ENCODE peak calls at places on chromosome 19, in seven cellular contexts. One of them, this sample, is unnamed.

GRCh38 chr19:6088677-6089063 is 21.6 kb downstream of the RFX2 start:
- DNase-seq in astrocyte: peak
- DNase-seq in WTC11: no peak
- DNase-seq in cardiac fibroblast: no peak
- DNase-seq in AG09319: no peak
- DNase-seq in left ventricle myocardium inferior: no peak
- DNase-seq in neural progenitor cell: no peak
- DNase-seq in this sample: peak

GRCh38 chr19:39212377-39212742 is 8.3 kb upstream of the SYCN start:
- DNase-seq in astrocyte: no peak
- DNase-seq in left ventricle myocardium inferior: peak
- DNase-seq in neural progenitor cell: peak
- DNase-seq in cardiac fibroblast: no peak
- DNase-seq in WTC11: peak
- DNase-seq in AG09319: no peak
- DNase-seq in this sample: no peak

GRCh38 chr19:7870571-7871279 is 3.5 kb downstream of the PRR36 start:
- DNase-seq in neural progenitor cell: peak
- DNase-seq in WTC11: peak
- DNase-seq in AG09319: no peak
- DNase-seq in cardiac fibroblast: peak
- DNase-seq in left ventricle myocardium inferior: no peak
- DNase-seq in astrocyte: no peak
- DNase-seq in this sample: peak

GRCh38 chr19:35027009-35027408 is 3.3 kb upstream of the SCN1B start:
- DNase-seq in astrocyte: no peak
- DNase-seq in cardiac fibroblast: no peak
- DNase-seq in WTC11: no peak
- DNase-seq in left ventricle myocardium inferior: no peak
- DNase-seq in neural progenitor cell: no peak
- DNase-seq in AG09319: no peak
- DNase-seq in this sample: no peak

GRCh38 chr19:51247972-51248371 is 2.9 kb upstream of the SIGLECL1 start:
- DNase-seq in WTC11: no peak
- DNase-seq in cardiac fibroblast: no peak
- DNase-seq in astrocyte: no peak
- DNase-seq in AG09319: no peak
- DNase-seq in neural progenitor cell: no peak
- DNase-seq in left ventricle myocardium inferior: no peak
- DNase-seq in this sample: no peak

GRCh38 chr19:31591258-31591657 is 242.0 kb upstream of the TSHZ3 start:
- DNase-seq in AG09319: no peak
- DNase-seq in left ventricle myocardium inferior: no peak
- DNase-seq in astrocyte: no peak
- DNase-seq in WTC11: no peak
- DNase-seq in neural progenitor cell: no peak
- DNase-seq in cardiac fibroblast: no peak
- DNase-seq in this sample: no peak

GRCh38 chr19:58318297-58318696 is 8.5 kb upstream of the ZSCAN22 start:
- DNase-seq in cardiac fibroblast: no peak
- DNase-seq in left ventricle myocardium inferior: no peak
- DNase-seq in neural progenitor cell: no peak
- DNase-seq in astrocyte: no peak
- DNase-seq in AG09319: no peak
- DNase-seq in WTC11: no peak
- DNase-seq in this sample: no peak

GRCh38 chr19:32404939-32405430 is 585 bp upstream of the DPY19L3 start:
- DNase-seq in WTC11: peak
- DNase-seq in cardiac fibroblast: peak
- DNase-seq in neural progenitor cell: peak
- DNase-seq in left ventricle myocardium inferior: peak
- DNase-seq in AG09319: peak
- DNase-seq in astrocyte: peak
- DNase-seq in this sample: no peak

GRCh38 chr19:33460221-33460908 is 61.2 kb downstream of the PEPD start:
- DNase-seq in cardiac fibroblast: no peak
- DNase-seq in AG09319: no peak
- DNase-seq in neural progenitor cell: no peak
- DNase-seq in astrocyte: no peak
- DNase-seq in WTC11: no peak
- DNase-seq in left ventricle myocardium inferior: no peak
- DNase-seq in this sample: no peak

GRCh38 chr19:10112037-10112751 is 701 bp downstream of the P2RY11 start:
- DNase-seq in cardiac fibroblast: no peak
- DNase-seq in AG09319: no peak
- DNase-seq in left ventricle myocardium inferior: no peak
- DNase-seq in neural progenitor cell: no peak
- DNase-seq in WTC11: no peak
- DNase-seq in astrocyte: no peak
- DNase-seq in this sample: no peak

GRCh38 chr19:55069137-55069858 is 6.3 kb upstream of the RDH13 start:
- DNase-seq in left ventricle myocardium inferior: no peak
- DNase-seq in AG09319: no peak
- DNase-seq in neural progenitor cell: peak
- DNase-seq in WTC11: peak
- DNase-seq in astrocyte: no peak
- DNase-seq in cardiac fibroblast: peak
- DNase-seq in this sample: no peak

GRCh38 chr19:34712606-34713261 is 21.3 kb upstream of the ZNF181 start:
- DNase-seq in left ventricle myocardium inferior: no peak
- DNase-seq in astrocyte: peak
- DNase-seq in AG09319: peak
- DNase-seq in cardiac fibroblast: peak
- DNase-seq in neural progenitor cell: peak
- DNase-seq in WTC11: peak
- DNase-seq in this sample: peak

GRCh38 chr19:40811478-40812341 is 12.7 kb downstream of the EGLN2 start:
- DNase-seq in cardiac fibroblast: no peak
- DNase-seq in neural progenitor cell: peak
- DNase-seq in left ventricle myocardium inferior: no peak
- DNase-seq in AG09319: no peak
- DNase-seq in WTC11: peak
- DNase-seq in astrocyte: no peak
- DNase-seq in this sample: no peak

GRCh38 chr19:17737690-17738153 is 13.6 kb upstream of the FCHO1 start:
- DNase-seq in WTC11: no peak
- DNase-seq in AG09319: no peak
- DNase-seq in cardiac fibroblast: no peak
- DNase-seq in astrocyte: no peak
- DNase-seq in neural progenitor cell: no peak
- DNase-seq in left ventricle myocardium inferior: no peak
- DNase-seq in this sample: peak

GRCh38 chr19:17734146-17734545 is 14.9 kb downstream of the MAP1S start:
- DNase-seq in astrocyte: no peak
- DNase-seq in WTC11: no peak
- DNase-seq in left ventricle myocardium inferior: no peak
- DNase-seq in neural progenitor cell: no peak
- DNase-seq in AG09319: no peak
- DNase-seq in cardiac fibroblast: no peak
- DNase-seq in this sample: no peak

GRCh38 chr19:17739121-17739875 is 12.0 kb upstream of the FCHO1 start:
- DNase-seq in WTC11: no peak
- DNase-seq in left ventricle myocardium inferior: peak
- DNase-seq in astrocyte: no peak
- DNase-seq in neural progenitor cell: no peak
- DNase-seq in cardiac fibroblast: peak
- DNase-seq in AG09319: no peak
- DNase-seq in this sample: no peak

GRCh38 chr19:17733127-17733526 is 13.8 kb downstream of the MAP1S start:
- DNase-seq in cardiac fibroblast: no peak
- DNase-seq in left ventricle myocardium inferior: no peak
- DNase-seq in astrocyte: no peak
- DNase-seq in WTC11: no peak
- DNase-seq in neural progenitor cell: no peak
- DNase-seq in AG09319: no peak
- DNase-seq in this sample: no peak

GRCh38 chr19:17735410-17735809 is 15.9 kb upstream of the FCHO1 start:
- DNase-seq in AG09319: no peak
- DNase-seq in astrocyte: no peak
- DNase-seq in left ventricle myocardium inferior: no peak
- DNase-seq in cardiac fibroblast: no peak
- DNase-seq in WTC11: no peak
- DNase-seq in neural progenitor cell: no peak
- DNase-seq in this sample: no peak
- TF ChIP-seq CTCF in AG09319: no peak
- TF ChIP-seq CTCF in astrocyte: no peak
- TF ChIP-seq CTCF in left ventricle myocardium inferior: no peak
- TF ChIP-seq CTCF in cardiac fibroblast: no peak
- TF ChIP-seq CTCF in WTC11: no peak
- TF ChIP-seq CTCF in neural progenitor cell: no peak
- TF ChIP-seq CTCF in this sample: no peak

GRCh38 chr19:49808762-49809154 is 4.3 kb downstream of the FUZ start:
- DNase-seq in AG09319: peak
- DNase-seq in neural progenitor cell: peak
- DNase-seq in astrocyte: peak
- DNase-seq in cardiac fibroblast: peak
- DNase-seq in WTC11: peak
- DNase-seq in left ventricle myocardium inferior: peak
- DNase-seq in this sample: peak

GRCh38 chr19:49811328-49811727 is 1.8 kb downstream of the FUZ start:
- DNase-seq in WTC11: no peak
- DNase-seq in cardiac fibroblast: no peak
- DNase-seq in astrocyte: no peak
- DNase-seq in neural progenitor cell: no peak
- DNase-seq in AG09319: no peak
- DNase-seq in left ventricle myocardium inferior: no peak
- DNase-seq in this sample: no peak

GRCh38 chr19:49807888-49808675 is 5.0 kb downstream of the FUZ start:
- DNase-seq in left ventricle myocardium inferior: no peak
- DNase-seq in WTC11: no peak
- DNase-seq in astrocyte: no peak
- DNase-seq in cardiac fibroblast: no peak
- DNase-seq in neural progenitor cell: no peak
- DNase-seq in AG09319: no peak
- DNase-seq in this sample: no peak

GRCh38 chr19:49809987-49810389 is 3.1 kb downstream of the FUZ start:
- DNase-seq in AG09319: no peak
- DNase-seq in neural progenitor cell: no peak
- DNase-seq in astrocyte: no peak
- DNase-seq in cardiac fibroblast: no peak
- DNase-seq in left ventricle myocardium inferior: no peak
- DNase-seq in WTC11: no peak
- DNase-seq in this sample: no peak

DNA sequence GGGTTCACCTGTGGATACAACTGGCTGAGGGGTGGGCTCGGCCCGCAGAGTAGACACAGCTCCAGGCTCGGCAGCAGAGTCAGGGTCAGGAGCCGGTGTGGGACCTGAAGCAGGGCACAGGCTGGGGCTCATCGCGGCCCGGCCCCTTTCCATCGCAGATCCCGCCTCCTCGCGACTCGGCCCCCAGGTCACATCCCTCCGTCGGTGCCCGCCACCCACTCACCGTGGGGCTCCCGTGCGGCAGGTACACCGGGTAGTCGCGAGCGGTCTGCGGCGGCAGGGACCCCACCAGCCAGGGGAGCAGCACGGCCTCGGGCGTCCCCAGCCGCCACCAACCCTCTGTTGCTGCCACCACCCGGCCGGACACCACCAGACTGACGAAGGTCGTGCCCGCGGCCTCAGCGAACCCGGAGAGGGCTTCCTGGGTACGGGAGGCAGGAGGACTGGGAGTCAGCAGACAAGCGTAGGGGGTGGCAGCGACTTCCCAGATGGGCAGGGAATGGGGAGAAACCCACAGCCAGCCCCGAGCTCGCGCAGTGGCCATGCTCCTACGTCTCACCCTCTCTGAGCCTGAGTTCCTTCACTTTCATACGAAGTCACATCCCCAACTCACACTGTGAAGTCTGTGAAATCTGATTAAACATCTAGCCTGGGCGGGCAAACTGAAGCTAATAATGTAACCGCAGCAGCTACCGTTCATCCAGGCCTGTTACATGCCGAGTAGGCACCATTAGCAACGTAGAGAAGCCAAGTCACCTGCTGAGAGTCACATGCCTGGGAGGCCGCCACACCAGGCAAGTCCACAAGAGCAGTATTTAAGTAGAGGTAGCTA is 3.7 kb downstream of the FUZ start:
- DNase-seq in astrocyte: peak
- DNase-seq in neural progenitor cell: peak
- DNase-seq in left ventricle myocardium inferior: peak
- DNase-seq in AG09319: no peak
- DNase-seq in WTC11: peak
- DNase-seq in cardiac fibroblast: peak
- DNase-seq in this sample: no peak
- TF ChIP-seq CTCF in astrocyte: no peak
- TF ChIP-seq CTCF in neural progenitor cell: peak
- TF ChIP-seq CTCF in left ventricle myocardium inferior: no peak
- TF ChIP-seq CTCF in AG09319: no peak
- TF ChIP-seq CTCF in WTC11: no peak
- TF ChIP-seq CTCF in cardiac fibroblast: no peak
- TF ChIP-seq CTCF in this sample: no peak

GRCh38 chr19:29290853-29291252 is 77.9 kb upstream of the UQCRFS1 start:
- DNase-seq in astrocyte: no peak
- DNase-seq in WTC11: peak
- DNase-seq in cardiac fibroblast: no peak
- DNase-seq in neural progenitor cell: peak
- DNase-seq in AG09319: no peak
- DNase-seq in left ventricle myocardium inferior: no peak
- DNase-seq in this sample: no peak
- TF ChIP-seq CTCF in astrocyte: no peak
- TF ChIP-seq CTCF in WTC11: no peak
- TF ChIP-seq CTCF in cardiac fibroblast: no peak
- TF ChIP-seq CTCF in neural progenitor cell: peak
- TF ChIP-seq CTCF in AG09319: no peak
- TF ChIP-seq CTCF in left ventricle myocardium inferior: no peak
- TF ChIP-seq CTCF in this sample: no peak

DNA sequence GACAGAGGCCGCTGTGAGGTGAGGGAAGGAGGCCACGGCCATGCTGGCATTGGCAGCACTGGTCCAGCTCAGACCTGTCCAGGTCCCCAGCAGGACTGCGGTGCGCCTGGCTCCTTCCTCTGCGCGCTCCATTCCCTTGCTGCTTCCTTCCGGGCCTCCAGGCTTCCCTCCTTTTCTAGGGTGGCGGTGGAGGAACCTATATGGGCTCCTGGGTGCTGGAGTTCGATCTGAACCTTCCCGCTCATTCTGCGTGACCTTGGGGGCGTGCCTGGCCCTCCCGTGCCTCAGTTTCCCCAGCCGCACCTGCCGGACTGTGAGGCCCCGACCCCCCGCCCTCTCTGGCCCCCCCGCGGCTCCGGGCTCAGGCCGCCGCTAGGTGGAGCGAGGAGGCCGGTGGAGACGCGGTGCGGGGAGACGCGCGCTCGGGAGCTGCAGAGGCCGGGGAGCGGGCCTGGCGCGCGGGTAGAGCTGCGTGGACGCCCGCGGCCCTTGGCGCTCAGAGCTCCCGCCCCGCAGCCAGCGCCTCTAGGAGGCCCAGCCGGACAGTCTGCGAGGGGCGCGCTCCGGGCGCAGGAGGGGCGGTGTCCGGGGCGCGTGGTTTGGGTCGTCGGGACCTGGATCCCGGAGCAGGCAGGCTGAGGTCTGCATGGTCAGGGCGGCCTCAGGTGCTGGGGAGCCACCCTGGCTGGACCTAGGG is 29.9 kb downstream of the EFNA2 start:
- DNase-seq in left ventricle myocardium inferior: peak
- DNase-seq in cardiac fibroblast: peak
- DNase-seq in neural progenitor cell: peak
- DNase-seq in AG09319: no peak
- DNase-seq in astrocyte: peak
- DNase-seq in WTC11: peak
- DNase-seq in this sample: no peak
- TF ChIP-seq CTCF in left ventricle myocardium inferior: peak
- TF ChIP-seq CTCF in cardiac fibroblast: peak
- TF ChIP-seq CTCF in neural progenitor cell: peak
- TF ChIP-seq CTCF in AG09319: peak
- TF ChIP-seq CTCF in astrocyte: no peak
- TF ChIP-seq CTCF in WTC11: peak
- TF ChIP-seq CTCF in this sample: peak